ENCODE peak calls at places on chromosomes 7 and 10, in four cellular contexts. L, I, F and Q are unnamed samples.

GRCh38 chr7:133683182-133683454 is 430.2 kb downstream of the EXOC4 start:
- DNase-seq in F (no peak), I (no peak), L (no peak), Q (no peak)

GRCh38 chr10:44010873-44011602 is 362.4 kb upstream of the ZNF32 start:
- DNase-seq in F (no peak), L (no peak), I (no peak), Q (peak)

GRCh38 chr10:86100581-86101061 is 266.0 kb downstream of the GRID1 start:
- DNase-seq in F (peak), L (peak), I (no peak), Q (no peak)

GRCh38 chr10:4359003-4359402 is 467.0 kb upstream of the AKR1E2 start:
- DNase-seq in F (no peak), L (no peak), I (no peak), Q (no peak)

GRCh38 chr10:105549731-105550130 is 908.6 kb downstream of the SORCS3 start:
- DNase-seq in I (no peak), L (no peak), F (no peak), Q (no peak)

GRCh38 chr7:298375-298702 is 8.4 kb downstream of the FOXL3 start:
- DNase-seq in L (no peak), F (no peak), I (no peak), Q (no peak)

GRCh38 chr7:155490697-155491628 is 33.0 kb downstream of the EN2 start:
- DNase-seq in L (no peak), F (no peak), I (no peak), Q (no peak)

GRCh38 chr10:73039635-73040034 is 57.0 kb downstream of the P4HA1 start:
- DNase-seq in I (peak), F (peak), L (no peak), Q (no peak)

GRCh38 chr7:19969859-19970493 is 196.6 kb upstream of the TMEM196 start:
- DNase-seq in I (peak), F (peak), L (no peak), Q (no peak)